ENCODE peak calls at places on chromosome 1, in nine cellular contexts. A is heart left ventricle, R is SJSA1, O is cardiac fibroblast, E is HAP-1, I is fibroblast of mammary gland, J is psoas muscle, X is aorta, G is adipocyte. W is an unnamed sample.

GRCh38 chr1:219088778-219089557 is 84.7 kb upstream of the LYPLAL1 start:
- DNase-seq in O (peak; percentile 92), I (peak; percentile 97), A (peak; percentile 43), J (peak; percentile 74), R (no peak), X (peak; percentile 78), E (no peak), G (peak; percentile 89), W (peak; percentile 97)

GRCh38 chr1:14944471-14944981 is 209.0 kb upstream of the TMEM51 start:
- DNase-seq in I (no peak), R (no peak), X (no peak), J (peak; percentile 23), O (no peak), E (no peak), G (peak; percentile 29), A (no peak), W (no peak)

GRCh38 chr1:197868751-197869501 is 33.5 kb upstream of the C1orf53 start:
- DNase-seq in O (peak; percentile 74), G (peak; percentile 73), I (peak; percentile 76), J (no peak), X (no peak), A (no peak), R (no peak), E (peak; percentile 64), W (peak; percentile 85)

GRCh38 chr1:193406901-193407300 is 220.5 kb upstream of the B3GALT2 start:
- DNase-seq in A (no peak), X (no peak), R (no peak), J (no peak), E (no peak), G (peak; percentile 85), O (peak; percentile 79), I (peak; percentile 68), W (peak; percentile 90)

GRCh38 chr1:119621714-119622113 is 26.4 kb downstream of the ZNF697 start:
- DNase-seq in E (no peak), O (no peak), I (no peak), R (no peak), X (no peak), A (no peak), J (no peak), G (no peak), W (no peak)

GRCh38 chr1:84505167-84506001 is 802 bp upstream of the SPATA1 start:
- DNase-seq in X (no peak), A (no peak), E (no peak), R (no peak), O (no peak), G (peak; percentile 86), I (peak; percentile 55), J (peak; percentile 85), W (peak; percentile 57)

GRCh38 chr1:46820560-46821060 is 21.8 kb downstream of the CYP4B1 start:
- DNase-seq in R (no peak), G (no peak), O (no peak), E (no peak), X (no peak), A (no peak), J (no peak), I (no peak), W (no peak)

GRCh38 chr1:196667131-196667530 is 15.3 kb downstream of the CFH start:
- DNase-seq in I (no peak), G (no peak), O (no peak), R (no peak), A (no peak), E (no peak), J (no peak), X (no peak), W (no peak)

GRCh38 chr1:197692965-197693364 is 82.3 kb downstream of the DENND1B start:
- DNase-seq in X (no peak), I (peak; percentile 44), J (no peak), R (no peak), G (peak; percentile 51), E (no peak), A (no peak), O (peak; percentile 43), W (peak; percentile 54)

GRCh38 chr1:233972951-233973635 is 68.6 kb downstream of the SLC35F3 start:
- DNase-seq in J (no peak), X (no peak), G (no peak), R (no peak), O (no peak), A (no peak), I (no peak), E (no peak), W (no peak)

GRCh38 chr1:211910917-211911485 is 80.4 kb upstream of the LPGAT1 start:
- DNase-seq in I (peak; percentile 63), G (no peak), A (no peak), O (no peak), J (no peak), R (no peak), X (no peak), E (no peak), W (no peak)

GRCh38 chr1:23673086-23673813 is 18.4 kb upstream of the RPL11 start:
- DNase-seq in X (no peak), O (peak; percentile 50), I (peak; percentile 88), G (peak; percentile 60), E (peak; percentile 73), A (peak; percentile 49), R (no peak), J (no peak), W (peak; percentile 54)

GRCh38 chr1:215076312-215076711 is 6.2 kb upstream of the KCNK2 start:
- DNase-seq in G (peak; percentile 29), X (no peak), A (no peak), E (peak; percentile 49), I (peak; percentile 69), J (no peak), R (no peak), O (peak; percentile 66), W (peak; percentile 89)

GRCh38 chr1:118988186-118989005 is at the start of gene TBX15:
- DNase-seq in G (no peak), E (no peak), X (no peak), O (no peak), J (peak; percentile 80), I (peak; percentile 80), R (peak; percentile 89), A (no peak), W (peak; percentile 81)

GRCh38 chr1:76231320-76231719 is 156.8 kb downstream of the ST6GALNAC3 start:
- DNase-seq in J (no peak), G (no peak), R (no peak), X (no peak), I (no peak), A (no peak), O (no peak), E (no peak), W (no peak)

GRCh38 chr1:76234061-76234460 is 159.5 kb downstream of the ST6GALNAC3 start:
- DNase-seq in O (no peak), E (no peak), A (no peak), X (no peak), R (no peak), I (no peak), G (no peak), J (no peak), W (no peak)

GRCh38 chr1:76229279-76229977 is 154.9 kb downstream of the ST6GALNAC3 start:
- DNase-seq in O (no peak), A (no peak), I (no peak), J (no peak), G (no peak), E (no peak), R (no peak), X (no peak), W (no peak)

GRCh38 chr1:76230894-76231293 is 156.3 kb downstream of the ST6GALNAC3 start:
- DNase-seq in R (no peak), I (no peak), G (no peak), E (no peak), O (no peak), A (no peak), J (no peak), X (no peak), W (no peak)
- H3K4me3 ChIP-seq in R (no peak overlapping the region), I (no peak overlapping the region), G (no peak overlapping the region), E (no peak overlapping the region), O (no peak overlapping the region), A (no peak overlapping the region), J (no peak overlapping the region), X (no peak overlapping the region), W (no peak overlapping the region)

DNA sequence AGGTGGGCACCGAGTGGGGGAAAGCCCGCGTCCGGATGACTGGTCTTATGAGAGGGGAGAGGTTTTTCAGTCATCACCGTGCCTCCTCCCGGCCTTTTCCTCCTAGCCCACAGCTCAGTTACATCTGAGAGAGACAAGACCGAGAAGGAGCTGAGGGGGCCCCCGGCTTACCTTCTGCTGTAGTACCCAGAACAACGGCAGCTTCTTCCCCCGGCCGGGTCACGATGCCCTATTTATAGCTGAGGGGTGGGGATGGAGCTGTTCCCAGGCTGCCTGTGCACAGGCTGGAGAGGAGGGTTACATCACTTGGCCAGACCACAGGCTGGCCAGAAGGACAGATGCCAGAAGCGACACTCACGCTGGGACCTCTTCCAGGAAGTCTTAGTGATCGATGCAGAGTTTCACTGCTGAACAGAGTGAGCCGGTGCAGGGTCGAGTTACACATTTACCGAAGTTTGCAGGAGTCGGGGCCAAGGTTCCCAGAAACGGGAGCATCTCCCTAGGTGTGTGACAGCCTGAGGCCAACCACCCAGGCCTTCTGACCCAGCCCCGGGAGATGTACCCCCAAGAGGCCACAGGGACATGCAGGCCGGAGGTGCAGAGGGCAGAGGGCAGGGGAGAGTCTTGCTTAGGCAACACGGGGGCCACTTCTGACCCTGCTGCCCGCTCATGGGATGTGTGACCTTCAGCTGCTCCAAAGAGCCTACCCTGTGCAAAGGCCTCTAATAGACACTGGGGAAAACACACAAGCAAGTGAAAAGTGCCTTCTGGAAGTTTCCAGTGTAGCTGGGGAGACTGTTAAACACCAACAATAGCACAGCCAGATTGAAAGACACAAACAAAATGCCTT is at the start of gene AGT:
- DNase-seq in X (peak; percentile 89), G (peak; percentile 86), I (peak; percentile 87), E (no peak), O (peak; percentile 69), A (peak; percentile 89), R (no peak), J (peak; percentile 93), W (peak; percentile 53)
- H3K4me3 ChIP-seq in X (no peak within 1 kb of the TSS), G (peak within 1 kb of the TSS; percentile 65), I (no peak within 1 kb of the TSS), E (no peak within 1 kb of the TSS), O (no peak within 1 kb of the TSS), A (peak within 1 kb of the TSS; percentile 58), R (no peak within 1 kb of the TSS), J (peak within 1 kb of the TSS; percentile 64), W (no peak within 1 kb of the TSS)

GRCh38 chr1:224617410-224618361 is 1.6 kb downstream of the CNIH3 start:
- DNase-seq in O (no peak), I (no peak), J (no peak), R (no peak), G (no peak), E (no peak), X (no peak), A (no peak), W (no peak)
- H3K4me3 ChIP-seq in O (peak overlapping the region; percentile 45), I (peak overlapping the region; percentile 65), J (peak overlapping the region; percentile 78), R (peak overlapping the region; percentile 53), G (peak overlapping the region; percentile 84), E (no peak overlapping the region), X (no peak overlapping the region), A (no peak overlapping the region), W (peak overlapping the region; percentile 42)

GRCh38 chr1:241323510-241323909 is 33.5 kb downstream of the RGS7 start:
- DNase-seq in I (peak; percentile 56), G (peak; percentile 73), A (peak; percentile 22), R (peak; percentile 45), J (no peak), E (peak; percentile 66), X (no peak), O (peak; percentile 25), W (peak; percentile 43)

GRCh38 chr1:241331328-241331693 is 25.7 kb downstream of the RGS7 start:
- DNase-seq in E (no peak), J (no peak), G (no peak), X (no peak), R (no peak), A (no peak), O (no peak), I (no peak), W (no peak)

GRCh38 chr1:241330619-241331327 is 26.2 kb downstream of the RGS7 start:
- DNase-seq in G (no peak), E (no peak), R (no peak), I (no peak), O (no peak), A (no peak), X (no peak), J (no peak), W (no peak)

GRCh38 chr1:241325441-241325840 is 31.6 kb downstream of the RGS7 start:
- DNase-seq in R (no peak), J (no peak), E (no peak), X (no peak), I (no peak), A (no peak), O (no peak), G (no peak), W (no peak)
- H3K4me3 ChIP-seq in R (no peak overlapping the region), J (no peak overlapping the region), E (no peak overlapping the region), X (no peak overlapping the region), I (no peak overlapping the region), A (no peak overlapping the region), O (no peak overlapping the region), G (no peak overlapping the region), W (no peak overlapping the region)

W was measured in choroid plexus epithelial cell.